ENCODE peak calls at places on chromosomes 1 and 21, in four cellular contexts. One of them, this sample, is unnamed.

GRCh38 chr1:225768662-225769426 is 8.8 kb upstream of the SRP9 start:
- DNase-seq in AG09309: no peak
- DNase-seq in brain microvascular endothelial cell: no peak
- DNase-seq in colonic mucosa: no peak
- DNase-seq in this sample: no peak

GRCh38 chr21:46393451-46393940 is 65.2 kb upstream of the DIP2A start:
- DNase-seq in AG09309: no peak
- DNase-seq in brain microvascular endothelial cell: no peak
- DNase-seq in colonic mucosa: no peak
- DNase-seq in this sample: no peak

GRCh38 chr1:165958306-165958705 is 130.9 kb downstream of the UCK2 start:
- DNase-seq in brain microvascular endothelial cell: no peak
- DNase-seq in AG09309: no peak
- DNase-seq in colonic mucosa: no peak
- DNase-seq in this sample: no peak

GRCh38 chr1:40636777-40637176 is 28.7 kb downstream of the RIMS3 start:
- DNase-seq in brain microvascular endothelial cell: no peak
- DNase-seq in AG09309: no peak
- DNase-seq in colonic mucosa: no peak
- DNase-seq in this sample: no peak

GRCh38 chr1:2136836-2137235 is 57.7 kb downstream of the FAAP20 start:
- DNase-seq in AG09309: no peak
- DNase-seq in colonic mucosa: no peak
- DNase-seq in brain microvascular endothelial cell: no peak
- DNase-seq in this sample: no peak

GRCh38 chr1:35530168-35530567 is 27.0 kb downstream of the KIAA0319L start:
- DNase-seq in brain microvascular endothelial cell: no peak
- DNase-seq in AG09309: no peak
- DNase-seq in colonic mucosa: no peak
- DNase-seq in this sample: no peak

GRCh38 chr1:168368131-168368530 is 87.5 kb downstream of the TBX19 start:
- DNase-seq in colonic mucosa: no peak
- DNase-seq in brain microvascular endothelial cell: no peak
- DNase-seq in AG09309: no peak
- DNase-seq in this sample: no peak

GRCh38 chr1:62084304-62084905 is 110.2 kb upstream of the L1TD1 start:
- DNase-seq in colonic mucosa: no peak
- DNase-seq in AG09309: no peak
- DNase-seq in brain microvascular endothelial cell: no peak
- DNase-seq in this sample: no peak

GRCh38 chr1:23251812-23252211 is 34.5 kb upstream of the HTR1D start:
- DNase-seq in brain microvascular endothelial cell: no peak
- DNase-seq in colonic mucosa: no peak
- DNase-seq in AG09309: no peak
- DNase-seq in this sample: no peak

GRCh38 chr1:1908506-1908791 is 6.6 kb upstream of the CALML6 start:
- DNase-seq in AG09309: no peak
- DNase-seq in colonic mucosa: no peak
- DNase-seq in brain microvascular endothelial cell: no peak
- DNase-seq in this sample: no peak

GRCh38 chr1:85628791-85629531 is 48.4 kb downstream of the CCN1 start:
- DNase-seq in AG09309: peak
- DNase-seq in brain microvascular endothelial cell: peak
- DNase-seq in colonic mucosa: peak
- DNase-seq in this sample: peak

GRCh38 chr1:172827301-172827700 is 168.4 kb downstream of the FASLG start:
- DNase-seq in colonic mucosa: no peak
- DNase-seq in AG09309: no peak
- DNase-seq in brain microvascular endothelial cell: no peak
- DNase-seq in this sample: no peak

GRCh38 chr1:3453203-3453761 is 1.2 kb upstream of the ARHGEF16 start:
- DNase-seq in brain microvascular endothelial cell: peak
- DNase-seq in AG09309: peak
- DNase-seq in colonic mucosa: peak
- DNase-seq in this sample: no peak

GRCh38 chr1:161749509-161750407 is at the start of gene DUSP12:
- DNase-seq in AG09309: peak
- DNase-seq in colonic mucosa: peak
- DNase-seq in brain microvascular endothelial cell: peak
- DNase-seq in this sample: peak

GRCh38 chr1:226891846-226892533 is 21.6 kb downstream of the PSEN2 start:
- DNase-seq in brain microvascular endothelial cell: peak
- DNase-seq in AG09309: no peak
- DNase-seq in colonic mucosa: no peak
- DNase-seq in this sample: no peak

GRCh38 chr1:87591492-87591891 is 262.8 kb downstream of the LMO4 start:
- DNase-seq in AG09309: no peak
- DNase-seq in colonic mucosa: no peak
- DNase-seq in brain microvascular endothelial cell: no peak
- DNase-seq in this sample: no peak

DNA sequence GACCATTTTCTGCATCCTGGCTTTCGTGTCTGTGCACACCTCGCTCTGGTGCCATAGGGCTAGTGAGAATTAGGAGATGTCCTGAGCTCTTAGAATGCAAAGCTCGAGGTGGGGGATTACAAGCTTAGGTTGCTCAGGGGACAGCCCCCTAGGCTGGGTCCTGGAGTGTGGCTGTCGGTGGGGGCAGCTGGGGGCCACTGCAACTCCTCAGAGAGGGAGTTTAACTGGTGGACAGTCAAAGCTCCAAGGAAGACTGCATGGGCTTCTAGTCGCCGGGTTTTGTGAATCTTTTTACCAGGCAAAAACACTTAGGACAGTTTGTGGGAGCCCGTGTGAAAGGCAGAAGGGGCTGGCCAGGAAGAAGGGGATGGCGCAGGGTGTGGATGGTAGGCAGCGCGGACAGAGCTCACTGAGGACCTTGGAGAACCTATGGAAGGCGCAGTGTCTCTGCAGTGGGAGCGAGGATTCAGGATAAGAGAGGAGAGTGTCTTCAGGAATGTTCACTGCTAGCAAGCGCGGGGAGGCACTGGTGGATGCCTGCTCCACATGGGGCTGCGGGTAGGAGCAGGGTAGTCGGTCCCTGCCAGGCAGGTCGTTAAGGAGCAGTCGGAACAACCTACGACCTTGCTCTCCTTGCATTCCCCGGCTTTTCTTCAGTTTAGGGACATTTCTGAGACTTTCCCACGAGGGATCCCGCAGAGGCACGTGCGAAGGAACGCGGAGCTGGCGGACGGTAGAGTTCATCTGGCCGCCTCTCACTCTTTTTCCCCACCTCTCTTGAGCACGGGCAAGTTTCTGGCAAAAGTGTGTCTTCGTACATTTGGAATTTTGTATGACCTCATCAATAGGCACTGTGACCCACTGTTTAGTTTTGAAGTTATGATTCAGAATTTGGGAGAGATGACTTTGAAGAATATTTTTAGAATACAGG is 12.9 kb upstream of the KCNE1 start:
- DNase-seq in AG09309: no peak
- DNase-seq in colonic mucosa: no peak
- DNase-seq in brain microvascular endothelial cell: no peak
- DNase-seq in this sample: peak
- H3K4me3 ChIP-seq in AG09309: peak
- H3K4me3 ChIP-seq in colonic mucosa: peak
- H3K4me3 ChIP-seq in brain microvascular endothelial cell: peak
- H3K4me3 ChIP-seq in this sample: peak

GRCh38 chr1:25802915-25803314 is 2.9 kb downstream of the SELENON start:
- DNase-seq in colonic mucosa: no peak
- DNase-seq in brain microvascular endothelial cell: no peak
- DNase-seq in AG09309: no peak
- DNase-seq in this sample: no peak

GRCh38 chr1:25798666-25799345 is 1.2 kb upstream of the SELENON start:
- DNase-seq in colonic mucosa: no peak
- DNase-seq in AG09309: no peak
- DNase-seq in brain microvascular endothelial cell: no peak
- DNase-seq in this sample: no peak

GRCh38 chr1:25799758-25800537 is at the start of gene SELENON:
- DNase-seq in colonic mucosa: peak
- DNase-seq in brain microvascular endothelial cell: no peak
- DNase-seq in AG09309: no peak
- DNase-seq in this sample: no peak

GRCh38 chr1:25799346-25799720 is 660 bp upstream of the SELENON start:
- DNase-seq in AG09309: no peak
- DNase-seq in brain microvascular endothelial cell: no peak
- DNase-seq in colonic mucosa: no peak
- DNase-seq in this sample: no peak

DNA sequence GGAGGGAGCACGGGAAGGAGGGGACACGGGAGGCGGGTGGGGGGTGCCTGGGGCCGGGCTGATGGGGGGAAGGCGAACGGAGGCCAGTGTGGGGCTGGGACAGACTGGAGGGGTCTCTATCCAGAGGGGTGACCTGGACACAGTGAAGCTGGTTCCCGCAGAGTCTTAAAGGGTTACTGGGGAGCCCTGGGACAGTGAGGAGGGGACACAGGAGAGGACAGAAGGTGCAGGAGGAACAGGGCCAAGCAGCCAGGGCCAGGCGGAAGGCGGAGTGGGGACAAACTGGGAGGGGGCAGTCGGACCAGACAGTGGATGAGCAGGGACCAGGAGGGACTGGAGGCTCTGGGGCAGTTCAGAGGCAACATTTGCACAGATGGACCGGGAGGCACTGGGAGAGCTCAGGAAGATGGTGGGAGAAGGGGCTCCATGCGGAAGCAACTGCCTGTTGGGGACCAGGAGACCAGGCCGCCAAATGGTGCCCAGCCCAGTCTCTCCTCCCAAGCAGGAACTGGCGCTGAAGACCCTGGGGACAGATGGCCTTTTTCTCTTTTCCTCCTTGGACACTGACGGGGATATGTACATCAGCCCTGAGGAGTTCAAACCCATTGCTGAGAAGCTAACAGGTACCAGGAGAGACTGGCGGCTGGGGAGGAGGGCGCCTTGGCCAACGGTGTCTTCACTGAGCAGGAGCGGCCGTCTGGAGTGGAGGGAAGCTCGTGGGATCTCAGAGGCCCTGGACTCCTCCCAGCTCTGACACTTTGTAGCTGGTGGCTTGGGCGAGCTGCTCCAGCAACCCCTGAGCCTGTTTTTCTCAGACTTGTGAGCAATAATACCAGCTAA is 765 bp downstream of the SELENON start:
- DNase-seq in AG09309: no peak
- DNase-seq in brain microvascular endothelial cell: no peak
- DNase-seq in colonic mucosa: no peak
- DNase-seq in this sample: no peak
- H3K4me3 ChIP-seq in AG09309: peak
- H3K4me3 ChIP-seq in brain microvascular endothelial cell: peak
- H3K4me3 ChIP-seq in colonic mucosa: peak
- H3K4me3 ChIP-seq in this sample: peak

GRCh38 chr1:11690132-11690668 is 1.3 kb upstream of the DRAXIN start:
- DNase-seq in colonic mucosa: no peak
- DNase-seq in brain microvascular endothelial cell: no peak
- DNase-seq in AG09309: no peak
- DNase-seq in this sample: no peak
- H3K4me3 ChIP-seq in colonic mucosa: no peak
- H3K4me3 ChIP-seq in brain microvascular endothelial cell: no peak
- H3K4me3 ChIP-seq in AG09309: no peak
- H3K4me3 ChIP-seq in this sample: peak

DNA sequence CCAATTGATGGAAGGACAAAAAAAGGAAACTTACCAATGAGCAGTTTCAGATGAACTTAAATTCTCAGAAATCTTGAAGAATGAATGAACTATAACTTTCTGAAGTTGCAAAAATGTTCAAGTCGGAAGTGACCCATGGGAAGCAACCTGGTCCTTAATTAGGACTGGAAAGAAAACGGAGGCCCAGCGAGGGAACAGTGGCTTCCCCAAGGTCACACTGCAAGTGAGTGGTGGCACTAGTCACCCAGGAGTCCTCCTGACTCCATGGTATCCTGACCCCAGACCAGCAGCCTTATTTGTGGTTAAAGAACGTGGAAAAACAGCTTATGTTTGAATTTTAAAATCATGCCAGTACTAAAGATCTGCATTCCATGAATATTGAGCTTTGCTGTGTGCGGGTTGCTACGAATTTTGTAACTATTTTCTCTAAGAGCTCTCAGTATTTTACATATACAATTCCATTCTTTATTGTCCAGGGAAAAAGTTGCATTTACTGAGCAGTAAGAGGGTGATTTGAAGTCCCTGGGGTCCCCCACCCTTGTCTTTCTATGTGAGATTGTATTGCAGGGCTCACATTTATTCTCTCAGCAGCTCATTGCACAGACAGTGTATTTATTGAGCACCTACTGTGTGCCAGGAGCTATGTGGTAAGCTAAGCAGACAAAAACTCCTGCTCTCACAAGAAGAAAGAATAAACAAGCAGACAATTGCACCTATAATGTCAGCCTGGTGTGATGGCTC is 61.5 kb upstream of the ATP5PO start:
- DNase-seq in AG09309: no peak
- DNase-seq in brain microvascular endothelial cell: no peak
- DNase-seq in colonic mucosa: no peak
- DNase-seq in this sample: no peak
- H3K4me3 ChIP-seq in AG09309: no peak
- H3K4me3 ChIP-seq in brain microvascular endothelial cell: peak
- H3K4me3 ChIP-seq in colonic mucosa: no peak
- H3K4me3 ChIP-seq in this sample: no peak

GRCh38 chr1:64540265-64540791 is 70.4 kb downstream of the CACHD1 start:
- DNase-seq in colonic mucosa: no peak
- DNase-seq in AG09309: peak
- DNase-seq in brain microvascular endothelial cell: no peak
- DNase-seq in this sample: no peak

GRCh38 chr1:64537942-64538341 is 68.0 kb downstream of the CACHD1 start:
- DNase-seq in AG09309: no peak
- DNase-seq in brain microvascular endothelial cell: no peak
- DNase-seq in colonic mucosa: no peak
- DNase-seq in this sample: no peak

GRCh38 chr1:64538389-64538788 is 68.5 kb downstream of the CACHD1 start:
- DNase-seq in brain microvascular endothelial cell: no peak
- DNase-seq in AG09309: no peak
- DNase-seq in colonic mucosa: no peak
- DNase-seq in this sample: no peak

GRCh38 chr1:64539279-64539678 is 69.3 kb downstream of the CACHD1 start:
- DNase-seq in colonic mucosa: no peak
- DNase-seq in brain microvascular endothelial cell: no peak
- DNase-seq in AG09309: no peak
- DNase-seq in this sample: no peak

DNA sequence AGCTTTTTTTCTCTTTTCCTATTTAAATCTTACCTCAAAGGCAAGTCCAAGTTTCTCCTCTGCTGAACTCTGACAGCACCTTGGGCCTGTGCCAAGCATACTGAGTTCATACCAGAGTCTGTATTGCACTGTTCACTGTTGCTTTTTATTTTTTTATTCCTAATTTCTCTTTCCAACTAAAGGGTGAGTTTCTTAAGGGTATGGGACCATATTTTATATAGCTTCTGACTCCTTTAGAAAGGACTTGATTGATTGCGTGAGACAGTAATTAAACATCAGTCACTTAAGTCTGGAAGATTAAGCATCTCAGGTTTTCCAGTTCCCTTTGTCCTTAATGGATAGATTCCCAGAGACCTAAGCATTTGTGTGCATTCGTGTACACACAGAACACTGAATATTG is 69.9 kb downstream of the CACHD1 start:
- DNase-seq in brain microvascular endothelial cell: peak
- DNase-seq in colonic mucosa: peak
- DNase-seq in AG09309: no peak
- DNase-seq in this sample: no peak
- H3K4me3 ChIP-seq in brain microvascular endothelial cell: no peak
- H3K4me3 ChIP-seq in colonic mucosa: no peak
- H3K4me3 ChIP-seq in AG09309: peak
- H3K4me3 ChIP-seq in this sample: peak